ENCODE peak calls at places on chromosome 1, in four cellular contexts. W is NB4, R is astrocyte of the spinal cord, M is cardiac muscle cell. P is an unnamed sample.

GRCh38 chr1:23007106-23007505 is 8.5 kb downstream of the TEX46 start:
- DNase-seq in W (no peak), R (no peak), M (no peak), P (no peak)

GRCh38 chr1:23376890-23377811 is 7.5 kb upstream of the ZNF436 start:
- DNase-seq in W (peak; percentile 32), R (peak; percentile 94), M (peak; percentile 81), P (no peak)

GRCh38 chr1:14615539-14616218 is 17.2 kb downstream of the KAZN start:
- DNase-seq in W (no peak), R (no peak), M (no peak), P (no peak)

GRCh38 chr1:7948950-7949349 is 8.3 kb upstream of the TNFRSF9 start:
- DNase-seq in W (no peak), R (peak; percentile 86), M (peak; percentile 58), P (no peak)

GRCh38 chr1:241550318-241550717 is 18.1 kb downstream of the KMO start:
- DNase-seq in W (no peak), R (no peak), M (no peak), P (no peak)

GRCh38 chr1:23751050-23751814 is 8.0 kb downstream of the ELOA start:
- DNase-seq in W (peak; percentile 70), R (peak; percentile 34), M (peak; percentile 71), P (peak; percentile 32)

GRCh38 chr1:224329484-224329841 is 509 bp downstream of the NVL start:
- DNase-seq in W (no peak), R (no peak), M (no peak), P (no peak)

GRCh38 chr1:161958425-161958824 is 65.2 kb downstream of the OLFML2B start:
- DNase-seq in W (no peak), R (peak; percentile 43), M (no peak), P (no peak)

GRCh38 chr1:204647805-204648153 is 37.8 kb downstream of the LRRN2 start:
- DNase-seq in W (no peak), R (no peak), M (no peak), P (no peak)

GRCh38 chr1:232904566-232904965 is 45.8 kb upstream of the NTPCR start:
- DNase-seq in W (peak; percentile 65), R (peak; percentile 64), M (peak; percentile 40), P (no peak)

GRCh38 chr1:87958201-87958600 is 629.5 kb downstream of the LMO4 start:
- DNase-seq in W (no peak), R (no peak), M (no peak), P (no peak)

GRCh38 chr1:15640667-15641066 is 23.4 kb downstream of the DDI2 start:
- DNase-seq in W (no peak), R (no peak), M (no peak), P (no peak)

GRCh38 chr1:248858096-248858890 is 592 bp downstream of the ZNF692 start:
- DNase-seq in W (peak; percentile 87), R (peak; percentile 64), M (peak; percentile 70), P (peak; percentile 70)

GRCh38 chr1:108502624-108503023 is 52.5 kb downstream of the NBPF6 start:
- DNase-seq in W (no peak), R (peak; percentile 15), M (peak; percentile 15), P (no peak)

GRCh38 chr1:55021965-55022546 is 17.3 kb upstream of the PCSK9 start:
- DNase-seq in W (peak; percentile 83), R (peak; percentile 85), M (peak; percentile 91), P (peak; percentile 94)

GRCh38 chr1:156748670-156749428 is 2.6 kb downstream of the HDGF start:
- DNase-seq in W (peak; percentile 71), R (no peak), M (peak; percentile 71), P (no peak)

GRCh38 chr1:156749429-156750118 is 1.9 kb downstream of the HDGF start:
- DNase-seq in W (peak; percentile 59), R (no peak), M (no peak), P (no peak)

GRCh38 chr1:156746381-156746715 is 5.1 kb downstream of the HDGF start:
- DNase-seq in W (no peak), R (no peak), M (no peak), P (no peak)

GRCh38 chr1:156746716-156747631 is 4.5 kb downstream of the HDGF start:
- DNase-seq in W (peak; percentile 77), R (peak; percentile 91), M (peak; percentile 97), P (peak; percentile 93)

DNA sequence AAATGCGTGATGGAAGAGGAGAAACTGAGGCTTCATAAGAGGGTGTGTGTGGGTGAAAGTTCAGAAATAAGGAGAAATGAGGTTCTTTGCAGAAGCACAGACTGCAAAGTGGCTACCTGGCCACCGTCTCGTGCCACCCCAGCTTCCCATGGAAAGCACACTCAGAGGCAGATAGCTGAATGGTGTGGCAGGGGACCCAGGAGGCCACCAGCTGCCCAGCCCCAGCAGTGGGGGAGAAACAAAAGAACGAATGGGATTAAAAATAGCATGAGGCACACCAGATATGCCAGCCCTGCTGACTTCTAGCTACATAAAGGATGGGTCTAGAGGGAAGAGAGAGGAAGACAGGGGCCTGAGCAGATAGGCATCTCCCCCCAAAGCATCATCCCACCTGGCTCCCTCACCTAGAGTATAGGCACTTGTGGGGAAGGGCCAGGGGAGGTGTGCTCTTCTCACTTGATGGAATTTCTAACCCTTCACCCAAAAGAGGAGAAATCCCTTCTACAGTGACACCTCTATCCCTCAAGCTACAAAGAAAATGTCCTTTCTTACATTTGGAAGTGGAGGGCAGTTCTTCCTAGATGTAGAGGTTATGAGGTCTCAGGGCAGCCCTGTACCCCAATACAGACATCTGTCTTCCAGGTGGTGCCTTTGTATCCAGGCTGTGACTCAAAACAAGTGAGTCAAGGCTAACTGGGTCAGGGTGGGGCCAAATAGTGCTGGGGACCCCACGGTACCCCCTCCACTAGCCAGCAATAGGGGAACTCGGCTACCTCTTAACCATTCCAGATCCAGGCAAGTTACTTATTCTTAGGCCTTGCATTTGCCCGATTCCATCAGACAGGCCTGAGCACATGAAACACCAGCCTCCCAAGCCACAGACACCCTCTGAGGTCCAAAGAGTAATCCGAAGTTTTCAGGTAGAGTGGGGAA is 3.5 kb downstream of the HDGF start:
- DNase-seq in W (no peak), R (no peak), M (no peak), P (no peak)
- TF ChIP-seq CTCF in W (no peak), R (no peak), M (no peak), P (no peak)

GRCh38 chr1:150979723-150980056 is 2.4 kb upstream of the ANXA9 start:
- DNase-seq in W (no peak), R (no peak), M (no peak), P (no peak)
- TF ChIP-seq CTCF in W (no peak), R (no peak), M (no peak), P (no peak)

GRCh38 chr1:3858231-3858981 is 1.1 kb downstream of the DFFB start:
- DNase-seq in W (peak; percentile 44), R (peak; percentile 26), M (peak; percentile 39), P (peak; percentile 25)
- TF ChIP-seq CTCF in W (no peak), R (peak; percentile 38), M (peak; percentile 26), P (no peak)

DNA sequence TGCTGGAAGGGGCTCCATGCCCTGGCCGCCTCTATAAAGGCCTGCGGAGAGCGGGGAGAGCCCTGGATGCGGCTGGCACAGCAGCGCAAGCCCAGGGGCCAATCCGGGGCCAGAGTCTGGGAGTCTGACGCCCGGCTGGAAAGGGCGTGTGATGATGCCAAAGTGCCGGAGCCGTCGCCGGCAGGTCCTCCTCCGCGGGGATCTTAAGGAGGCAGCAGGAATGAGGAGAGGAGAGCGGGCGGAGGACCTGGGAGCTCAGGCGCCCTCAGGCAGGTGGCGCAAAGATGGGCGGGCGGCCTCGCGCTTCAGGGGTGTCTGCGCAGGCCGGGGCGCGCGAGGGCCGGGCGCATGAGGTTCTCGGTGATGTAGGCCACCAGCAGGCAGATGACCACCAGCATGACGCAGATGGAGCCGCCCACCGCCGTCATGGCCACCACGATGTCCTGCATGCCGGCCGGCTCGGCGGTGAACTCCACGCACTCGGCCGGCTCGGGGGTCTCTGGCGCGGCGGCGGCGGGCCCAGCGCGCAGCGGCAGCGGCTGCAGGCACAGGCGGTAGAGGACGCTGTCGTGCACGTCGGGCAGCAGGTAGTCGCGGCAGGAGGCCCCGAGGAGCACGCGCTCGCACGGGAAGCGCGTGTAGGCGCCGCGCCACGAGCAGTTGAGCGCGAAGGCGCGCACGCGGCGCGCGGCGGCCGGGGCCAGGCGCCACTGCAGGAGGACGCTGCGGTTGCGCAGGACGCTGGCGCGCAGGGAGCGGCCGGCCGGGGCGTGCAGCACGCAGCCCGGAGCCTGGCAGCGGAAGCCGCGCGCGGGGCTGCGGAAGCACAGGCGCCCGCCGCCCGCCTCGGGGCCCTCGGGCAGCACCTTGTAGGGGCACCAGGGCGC is 662 bp downstream of the FNDC10 start:
- DNase-seq in W (peak; percentile 67), R (no peak), M (peak; percentile 46), P (peak; percentile 58)
- TF ChIP-seq CTCF in W (no peak), R (no peak), M (no peak), P (peak; percentile 7)

GRCh38 chr1:21659924-21660326 is 9.2 kb downstream of the RAP1GAP start:
- DNase-seq in W (no peak), R (no peak), M (no peak), P (no peak)

GRCh38 chr1:21659099-21659923 is 9.8 kb downstream of the RAP1GAP start:
- DNase-seq in W (peak; percentile 80), R (peak; percentile 56), M (peak; percentile 69), P (peak; percentile 90)

GRCh38 chr1:21655748-21656147 is 13.4 kb downstream of the RAP1GAP start:
- DNase-seq in W (no peak), R (no peak), M (no peak), P (no peak)

GRCh38 chr1:21655259-21655658 is 13.9 kb downstream of the RAP1GAP start:
- DNase-seq in W (no peak), R (no peak), M (no peak), P (no peak)

GRCh38 chr1:21657456-21658190 is 11.5 kb downstream of the RAP1GAP start:
- DNase-seq in W (no peak), R (no peak), M (no peak), P (no peak)
- TF ChIP-seq CTCF in W (peak; percentile 8), R (peak; percentile 11), M (no peak), P (no peak)

GRCh38 chr1:160806109-160806665 is 10.2 kb downstream of the LY9 start:
- DNase-seq in W (no peak), R (no peak), M (no peak), P (no peak)
- TF ChIP-seq CTCF in W (no peak), R (no peak), M (no peak), P (no peak)

GRCh38 chr1:228004887-228005462 is 1.8 kb upstream of the WNT3A start:
- DNase-seq in W (no peak), R (no peak), M (no peak), P (peak; percentile 42)

GRCh38 chr1:228003461-228004330 is 3.1 kb upstream of the WNT3A start:
- DNase-seq in W (no peak), R (no peak), M (no peak), P (no peak)

GRCh38 chr1:228002792-228003191 is 4.0 kb upstream of the WNT3A start:
- DNase-seq in W (no peak), R (no peak), M (no peak), P (no peak)

GRCh38 chr1:228005511-228006033 is 1.2 kb upstream of the WNT3A start:
- DNase-seq in W (peak; percentile 24), R (no peak), M (no peak), P (no peak)

GRCh38 chr1:228004331-228004871 is 2.4 kb upstream of the WNT3A start:
- DNase-seq in W (peak; percentile 48), R (no peak), M (peak; percentile 36), P (no peak)
- TF ChIP-seq CTCF in W (peak; percentile 66), R (peak; percentile 44), M (peak; percentile 61), P (peak; percentile 40)

GRCh38 chr1:36650200-36651065 is 167.7 kb upstream of the CSF3R start:
- DNase-seq in W (peak; percentile 44), R (peak; percentile 24), M (peak; percentile 59), P (peak; percentile 83)
- TF ChIP-seq CTCF in W (peak; percentile 93), R (peak; percentile 95), M (peak; percentile 97), P (peak; percentile 83)

P was measured in nephron progenitor cell.